ENCODE peak calls at places on chromosomes 1 and 21, in eight cellular contexts. One of them, this sample, is unnamed. For H3K9me3, the result is how much of the 10 kb centered on the place peaks cover.

GRCh38 chr1:45526135-45526644 is 4.5 kb upstream of the PRDX1 start:
- DNase-seq in hepatocyte: peak
- DNase-seq in ascending aorta: no peak
- DNase-seq in lower lobe of right lung: no peak
- DNase-seq in body of pancreas: no peak
- DNase-seq in upper lobe of right lung: no peak
- DNase-seq in naive thymus-derived CD4-positive, alpha-beta T cell: no peak
- DNase-seq in SK-N-SH: no peak
- DNase-seq in this sample: no peak

GRCh38 chr1:184163674-184164470 is 112.3 kb downstream of the TSEN15 start:
- DNase-seq in hepatocyte: no peak
- DNase-seq in ascending aorta: no peak
- DNase-seq in lower lobe of right lung: no peak
- DNase-seq in body of pancreas: peak
- DNase-seq in upper lobe of right lung: no peak
- DNase-seq in naive thymus-derived CD4-positive, alpha-beta T cell: no peak
- DNase-seq in SK-N-SH: no peak
- DNase-seq in this sample: no peak

GRCh38 chr21:43645414-43645891 is 13.8 kb downstream of the HSF2BP start:
- DNase-seq in hepatocyte: peak
- DNase-seq in ascending aorta: peak
- DNase-seq in lower lobe of right lung: no peak
- DNase-seq in body of pancreas: peak
- DNase-seq in upper lobe of right lung: no peak
- DNase-seq in naive thymus-derived CD4-positive, alpha-beta T cell: peak
- DNase-seq in SK-N-SH: no peak
- DNase-seq in this sample: no peak

GRCh38 chr1:116825735-116826438 is 71.7 kb downstream of the CD2 start:
- DNase-seq in hepatocyte: peak
- DNase-seq in ascending aorta: no peak
- DNase-seq in lower lobe of right lung: no peak
- DNase-seq in body of pancreas: no peak
- DNase-seq in upper lobe of right lung: no peak
- DNase-seq in naive thymus-derived CD4-positive, alpha-beta T cell: no peak
- DNase-seq in SK-N-SH: peak
- DNase-seq in this sample: no peak

GRCh38 chr1:91020486-91020885 is 1.3 kb downstream of the ZNF644 start:
- DNase-seq in hepatocyte: no peak
- DNase-seq in ascending aorta: no peak
- DNase-seq in lower lobe of right lung: no peak
- DNase-seq in body of pancreas: no peak
- DNase-seq in upper lobe of right lung: no peak
- DNase-seq in naive thymus-derived CD4-positive, alpha-beta T cell: no peak
- DNase-seq in SK-N-SH: no peak
- DNase-seq in this sample: no peak

GRCh38 chr1:16440150-16440479 is 409 bp upstream of the NECAP2 start:
- DNase-seq in hepatocyte: no peak
- DNase-seq in ascending aorta: no peak
- DNase-seq in lower lobe of right lung: no peak
- DNase-seq in body of pancreas: no peak
- DNase-seq in upper lobe of right lung: no peak
- DNase-seq in naive thymus-derived CD4-positive, alpha-beta T cell: no peak
- DNase-seq in SK-N-SH: no peak
- DNase-seq in this sample: no peak

GRCh38 chr1:40435471-40435870 is 14.8 kb upstream of the ZFP69B start:
- DNase-seq in hepatocyte: no peak
- DNase-seq in ascending aorta: no peak
- DNase-seq in lower lobe of right lung: no peak
- DNase-seq in body of pancreas: no peak
- DNase-seq in upper lobe of right lung: no peak
- DNase-seq in naive thymus-derived CD4-positive, alpha-beta T cell: no peak
- DNase-seq in SK-N-SH: no peak
- DNase-seq in this sample: no peak

GRCh38 chr21:45488839-45489479 is 53.3 kb downstream of the SLC19A1 start:
- DNase-seq in hepatocyte: no peak
- DNase-seq in ascending aorta: no peak
- DNase-seq in lower lobe of right lung: no peak
- DNase-seq in body of pancreas: no peak
- DNase-seq in upper lobe of right lung: no peak
- DNase-seq in naive thymus-derived CD4-positive, alpha-beta T cell: no peak
- DNase-seq in SK-N-SH: no peak
- DNase-seq in this sample: no peak

GRCh38 chr1:6601049-6601864 is 1.4 kb downstream of the KLHL21 start:
- DNase-seq in hepatocyte: peak
- DNase-seq in ascending aorta: peak
- DNase-seq in lower lobe of right lung: peak
- DNase-seq in body of pancreas: peak
- DNase-seq in upper lobe of right lung: peak
- DNase-seq in naive thymus-derived CD4-positive, alpha-beta T cell: peak
- DNase-seq in SK-N-SH: peak
- DNase-seq in this sample: no peak

GRCh38 chr21:39715804-39716397 is 29.1 kb upstream of the IGSF5 start:
- DNase-seq in hepatocyte: peak
- DNase-seq in ascending aorta: peak
- DNase-seq in lower lobe of right lung: no peak
- DNase-seq in body of pancreas: peak
- DNase-seq in upper lobe of right lung: no peak
- DNase-seq in naive thymus-derived CD4-positive, alpha-beta T cell: no peak
- DNase-seq in SK-N-SH: peak
- DNase-seq in this sample: peak

GRCh38 chr1:27144920-27145661 is 9.8 kb downstream of the SLC9A1 start:
- DNase-seq in hepatocyte: no peak
- DNase-seq in ascending aorta: no peak
- DNase-seq in lower lobe of right lung: no peak
- DNase-seq in body of pancreas: no peak
- DNase-seq in upper lobe of right lung: no peak
- DNase-seq in naive thymus-derived CD4-positive, alpha-beta T cell: no peak
- DNase-seq in SK-N-SH: no peak
- DNase-seq in this sample: no peak

DNA sequence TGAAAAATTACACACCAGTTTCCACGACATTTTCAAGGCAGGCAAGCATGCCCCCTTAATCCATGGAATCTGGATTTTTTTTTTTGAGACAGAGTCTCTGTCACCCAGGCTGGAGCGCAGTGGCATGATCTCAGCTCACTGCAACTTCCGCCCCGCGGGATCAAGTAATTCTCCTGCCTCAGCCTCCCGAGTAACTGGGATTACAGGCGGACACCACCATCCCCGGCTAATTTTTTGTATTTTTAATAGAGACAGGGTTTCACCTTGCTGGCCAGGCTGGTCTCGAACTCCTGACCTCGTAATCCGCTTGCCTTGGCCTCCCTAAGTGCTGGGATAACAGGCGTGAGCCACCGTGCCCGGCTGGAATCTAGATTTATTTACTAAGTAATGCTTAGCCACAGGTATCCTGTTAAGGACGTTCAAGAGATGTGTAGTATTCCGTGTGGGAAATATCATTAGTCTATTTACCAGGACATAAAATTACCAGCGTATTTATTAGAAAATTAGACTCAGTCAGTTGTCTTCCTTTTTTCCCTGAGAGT is 2.5 kb downstream of the IFI44 start:
- DNase-seq in hepatocyte: no peak
- DNase-seq in ascending aorta: no peak
- DNase-seq in lower lobe of right lung: no peak
- DNase-seq in body of pancreas: no peak
- DNase-seq in upper lobe of right lung: no peak
- DNase-seq in naive thymus-derived CD4-positive, alpha-beta T cell: no peak
- DNase-seq in SK-N-SH: no peak
- DNase-seq in this sample: no peak
- H3K4me3 ChIP-seq in hepatocyte: no peak
- H3K4me3 ChIP-seq in ascending aorta: peak
- H3K4me3 ChIP-seq in lower lobe of right lung: peak
- H3K4me3 ChIP-seq in body of pancreas: no peak
- H3K4me3 ChIP-seq in upper lobe of right lung: peak
- H3K4me3 ChIP-seq in naive thymus-derived CD4-positive, alpha-beta T cell: peak
- H3K4me3 ChIP-seq in SK-N-SH: no peak
- H3K4me3 ChIP-seq in this sample: peak

DNA sequence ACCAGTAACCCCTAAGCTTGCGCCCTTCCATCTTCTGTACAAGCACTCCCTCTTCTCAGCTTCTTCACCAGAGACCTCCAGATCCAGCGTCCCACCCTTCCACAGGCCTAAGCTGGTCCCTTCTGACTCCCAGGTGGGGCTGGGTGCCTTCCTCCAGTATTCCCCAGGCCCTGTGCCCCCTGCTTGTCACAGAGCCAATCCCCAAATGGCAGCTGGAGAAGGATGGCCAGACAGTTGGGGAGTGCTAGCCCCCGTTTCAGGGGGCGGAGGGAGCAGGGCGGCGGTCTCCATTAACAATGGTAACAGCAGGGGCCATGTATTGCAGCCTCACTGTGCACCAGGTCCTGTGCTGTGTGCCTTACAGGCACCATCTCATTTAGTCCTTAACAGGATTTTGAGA is 85.7 kb downstream of the KCNN3 start:
- DNase-seq in hepatocyte: no peak
- DNase-seq in ascending aorta: no peak
- DNase-seq in lower lobe of right lung: no peak
- DNase-seq in body of pancreas: no peak
- DNase-seq in upper lobe of right lung: no peak
- DNase-seq in naive thymus-derived CD4-positive, alpha-beta T cell: no peak
- DNase-seq in SK-N-SH: no peak
- DNase-seq in this sample: no peak
- H3K27ac ChIP-seq in hepatocyte: no peak
- H3K27ac ChIP-seq in ascending aorta: no peak
- H3K27ac ChIP-seq in lower lobe of right lung: no peak
- H3K27ac ChIP-seq in body of pancreas: no peak
- H3K27ac ChIP-seq in upper lobe of right lung: no peak
- H3K27ac ChIP-seq in naive thymus-derived CD4-positive, alpha-beta T cell: peak
- H3K27ac ChIP-seq in SK-N-SH: no peak
- H3K27ac ChIP-seq in this sample: peak

GRCh38 chr21:7916329-7917303 is 2604.8 kb upstream of the TPTE start:
- DNase-seq in hepatocyte: no peak
- DNase-seq in ascending aorta: no peak
- DNase-seq in lower lobe of right lung: no peak
- DNase-seq in body of pancreas: no peak
- DNase-seq in upper lobe of right lung: no peak
- DNase-seq in naive thymus-derived CD4-positive, alpha-beta T cell: no peak
- DNase-seq in SK-N-SH: no peak
- DNase-seq in this sample: no peak
- H3K9me3 ChIP-seq in hepatocyte: under half
- H3K9me3 ChIP-seq in ascending aorta: under half
- H3K9me3 ChIP-seq in lower lobe of right lung: under half
- H3K9me3 ChIP-seq in body of pancreas: under half
- H3K9me3 ChIP-seq in upper lobe of right lung: under half
- H3K9me3 ChIP-seq in naive thymus-derived CD4-positive, alpha-beta T cell: under half
- H3K9me3 ChIP-seq in SK-N-SH: under half
- H3K9me3 ChIP-seq in this sample: under half

DNA sequence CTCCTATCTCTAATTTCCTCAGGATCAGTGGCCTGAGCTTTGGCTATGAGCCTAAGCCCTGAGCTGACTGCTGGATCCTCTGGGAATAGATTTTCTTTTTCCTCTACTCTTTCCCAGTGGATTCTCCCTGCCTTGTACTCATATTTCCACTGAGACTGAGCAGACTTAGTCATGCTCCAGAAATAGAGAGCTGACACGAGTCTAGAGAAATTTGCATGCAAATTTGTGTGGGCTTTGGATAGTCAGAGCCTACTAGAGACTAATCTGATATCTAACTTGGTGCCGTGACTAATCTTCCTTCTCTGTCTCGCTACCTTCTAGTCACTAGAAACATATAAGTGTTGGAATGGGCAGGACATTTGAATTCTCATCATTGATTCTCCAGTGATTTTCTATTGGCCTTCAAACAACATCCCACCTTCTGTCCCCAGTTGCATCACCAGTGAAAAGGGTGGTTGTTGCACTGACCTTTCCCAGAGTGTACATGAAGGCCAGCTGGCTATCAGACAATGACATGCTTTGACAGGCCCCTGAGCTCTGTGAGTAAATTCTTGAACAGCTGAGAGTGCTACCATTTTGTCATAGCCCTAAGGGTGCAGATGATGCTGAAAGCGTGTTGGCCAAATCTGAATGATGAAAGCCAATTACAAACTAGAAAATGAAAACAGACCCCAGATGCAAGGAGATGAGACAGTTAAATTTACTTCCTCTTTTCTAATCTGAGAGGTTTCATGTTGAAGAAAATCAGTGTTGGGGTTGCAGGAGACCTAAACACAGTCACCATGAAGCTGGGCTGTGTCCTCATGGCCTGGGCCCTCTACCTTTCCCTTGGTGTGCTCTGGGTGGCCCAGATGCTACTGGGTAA is at the start of gene FCRLA:
- DNase-seq in hepatocyte: peak
- DNase-seq in ascending aorta: no peak
- DNase-seq in lower lobe of right lung: no peak
- DNase-seq in body of pancreas: no peak
- DNase-seq in upper lobe of right lung: no peak
- DNase-seq in naive thymus-derived CD4-positive, alpha-beta T cell: no peak
- DNase-seq in SK-N-SH: no peak
- DNase-seq in this sample: no peak
- H3K4me3 ChIP-seq in hepatocyte: no peak
- H3K4me3 ChIP-seq in ascending aorta: no peak
- H3K4me3 ChIP-seq in lower lobe of right lung: no peak
- H3K4me3 ChIP-seq in body of pancreas: no peak
- H3K4me3 ChIP-seq in upper lobe of right lung: no peak
- H3K4me3 ChIP-seq in naive thymus-derived CD4-positive, alpha-beta T cell: no peak
- H3K4me3 ChIP-seq in SK-N-SH: no peak
- H3K4me3 ChIP-seq in this sample: no peak